ENCODE peak calls at places on chromosome 16, in five cellular contexts. One of them, this sample, is unnamed.

GRCh38 chr16:69763557-69763942 is 1.4 kb downstream of the WWP2 start:
- DNase-seq in cardiac fibroblast: no peak
- DNase-seq in lung: no peak
- DNase-seq in GM06990: no peak
- DNase-seq in foreskin keratinocyte: no peak
- DNase-seq in this sample: no peak

GRCh38 chr16:71927383-71927782 is 32.1 kb downstream of the IST1 start:
- DNase-seq in cardiac fibroblast: peak
- DNase-seq in lung: peak
- DNase-seq in GM06990: no peak
- DNase-seq in foreskin keratinocyte: peak
- DNase-seq in this sample: no peak

GRCh38 chr16:15949210-15950166 is at the start of gene ABCC1:
- DNase-seq in cardiac fibroblast: no peak
- DNase-seq in lung: no peak
- DNase-seq in GM06990: peak
- DNase-seq in foreskin keratinocyte: no peak
- DNase-seq in this sample: peak

GRCh38 chr16:85888405-85889331 is 10.3 kb upstream of the IRF8 start:
- DNase-seq in cardiac fibroblast: peak
- DNase-seq in lung: no peak
- DNase-seq in GM06990: peak
- DNase-seq in foreskin keratinocyte: peak
- DNase-seq in this sample: peak

GRCh38 chr16:11323551-11324336 is 21.5 kb upstream of the RMI2 start:
- DNase-seq in cardiac fibroblast: no peak
- DNase-seq in lung: no peak
- DNase-seq in GM06990: no peak
- DNase-seq in foreskin keratinocyte: no peak
- DNase-seq in this sample: no peak

GRCh38 chr16:24734382-24734781 is 4.9 kb downstream of the TNRC6A start:
- DNase-seq in cardiac fibroblast: no peak
- DNase-seq in lung: no peak
- DNase-seq in GM06990: peak
- DNase-seq in foreskin keratinocyte: no peak
- DNase-seq in this sample: peak

GRCh38 chr16:30352488-30353401 is 2.4 kb downstream of the CD2BP2 start:
- DNase-seq in cardiac fibroblast: no peak
- DNase-seq in lung: no peak
- DNase-seq in GM06990: no peak
- DNase-seq in foreskin keratinocyte: no peak
- DNase-seq in this sample: no peak

GRCh38 chr16:80459331-80459777 is 81.4 kb upstream of the DYNLRB2 start:
- DNase-seq in cardiac fibroblast: no peak
- DNase-seq in lung: no peak
- DNase-seq in GM06990: no peak
- DNase-seq in foreskin keratinocyte: no peak
- DNase-seq in this sample: no peak

GRCh38 chr16:71712501-71712900 is 12.0 kb downstream of the PHLPP2 start:
- DNase-seq in cardiac fibroblast: no peak
- DNase-seq in lung: no peak
- DNase-seq in GM06990: no peak
- DNase-seq in foreskin keratinocyte: no peak
- DNase-seq in this sample: no peak

GRCh38 chr16:4064950-4065352 is 51.3 kb downstream of the ADCY9 start:
- DNase-seq in cardiac fibroblast: no peak
- DNase-seq in lung: no peak
- DNase-seq in GM06990: no peak
- DNase-seq in foreskin keratinocyte: no peak
- DNase-seq in this sample: no peak

GRCh38 chr16:73186752-73187151 is 138.8 kb upstream of the ZFHX3 start:
- DNase-seq in cardiac fibroblast: no peak
- DNase-seq in lung: no peak
- DNase-seq in GM06990: no peak
- DNase-seq in foreskin keratinocyte: no peak
- DNase-seq in this sample: no peak

GRCh38 chr16:53912155-53912554 is 208.2 kb downstream of the FTO start:
- DNase-seq in cardiac fibroblast: no peak
- DNase-seq in lung: no peak
- DNase-seq in GM06990: no peak
- DNase-seq in foreskin keratinocyte: peak
- DNase-seq in this sample: peak

GRCh38 chr16:85860413-85861094 is 38.4 kb upstream of the IRF8 start:
- DNase-seq in cardiac fibroblast: no peak
- DNase-seq in lung: no peak
- DNase-seq in GM06990: no peak
- DNase-seq in foreskin keratinocyte: no peak
- DNase-seq in this sample: peak

GRCh38 chr16:27229891-27230470 is 26.7 kb downstream of the KDM8 start:
- DNase-seq in cardiac fibroblast: no peak
- DNase-seq in lung: no peak
- DNase-seq in GM06990: no peak
- DNase-seq in foreskin keratinocyte: no peak
- DNase-seq in this sample: no peak

GRCh38 chr16:35152067-35152627 is 1692.7 kb downstream of the TP53TG3F start:
- DNase-seq in cardiac fibroblast: no peak
- DNase-seq in lung: no peak
- DNase-seq in GM06990: no peak
- DNase-seq in foreskin keratinocyte: no peak
- DNase-seq in this sample: no peak

GRCh38 chr16:8864480-8864879 is 4.3 kb downstream of the CARHSP1 start:
- DNase-seq in cardiac fibroblast: no peak
- DNase-seq in lung: no peak
- DNase-seq in GM06990: no peak
- DNase-seq in foreskin keratinocyte: no peak
- DNase-seq in this sample: no peak

GRCh38 chr16:66928702-66929388 is 3.5 kb upstream of the RRAD start:
- DNase-seq in cardiac fibroblast: peak
- DNase-seq in lung: no peak
- DNase-seq in GM06990: no peak
- DNase-seq in foreskin keratinocyte: no peak
- DNase-seq in this sample: no peak

GRCh38 chr16:55433030-55433429 is 46.0 kb upstream of the MMP2 start:
- DNase-seq in cardiac fibroblast: no peak
- DNase-seq in lung: no peak
- DNase-seq in GM06990: no peak
- DNase-seq in foreskin keratinocyte: no peak
- DNase-seq in this sample: no peak

GRCh38 chr16:87041286-87041685 is 275.9 kb downstream of the C16orf95 start:
- DNase-seq in cardiac fibroblast: no peak
- DNase-seq in lung: no peak
- DNase-seq in GM06990: no peak
- DNase-seq in foreskin keratinocyte: no peak
- DNase-seq in this sample: no peak

GRCh38 chr16:56558024-56558747 is 6.7 kb upstream of the MT4 start:
- DNase-seq in cardiac fibroblast: peak
- DNase-seq in lung: no peak
- DNase-seq in GM06990: no peak
- DNase-seq in foreskin keratinocyte: peak
- DNase-seq in this sample: no peak

GRCh38 chr16:74556375-74556922 is 50.5 kb downstream of the GLG1 start:
- DNase-seq in cardiac fibroblast: peak
- DNase-seq in lung: no peak
- DNase-seq in GM06990: no peak
- DNase-seq in foreskin keratinocyte: no peak
- DNase-seq in this sample: no peak

GRCh38 chr16:48862087-48862532 is 252.1 kb upstream of the N4BP1 start:
- DNase-seq in cardiac fibroblast: no peak
- DNase-seq in lung: no peak
- DNase-seq in GM06990: no peak
- DNase-seq in foreskin keratinocyte: peak
- DNase-seq in this sample: no peak

GRCh38 chr16:2816751-2817495 is at the start of gene PRSS21:
- DNase-seq in cardiac fibroblast: no peak
- DNase-seq in lung: no peak
- DNase-seq in GM06990: peak
- DNase-seq in foreskin keratinocyte: no peak
- DNase-seq in this sample: no peak

GRCh38 chr16:55828680-55829079 is 4.2 kb downstream of the CES1 start:
- DNase-seq in cardiac fibroblast: no peak
- DNase-seq in lung: no peak
- DNase-seq in GM06990: no peak
- DNase-seq in foreskin keratinocyte: no peak
- DNase-seq in this sample: no peak

GRCh38 chr16:16025214-16025968 is 76.0 kb downstream of the ABCC1 start:
- DNase-seq in cardiac fibroblast: peak
- DNase-seq in lung: no peak
- DNase-seq in GM06990: peak
- DNase-seq in foreskin keratinocyte: no peak
- DNase-seq in this sample: peak

GRCh38 chr16:15031179-15031578 is 24.7 kb downstream of the NTAN1 start:
- DNase-seq in cardiac fibroblast: no peak
- DNase-seq in lung: no peak
- DNase-seq in GM06990: no peak
- DNase-seq in foreskin keratinocyte: no peak
- DNase-seq in this sample: no peak

GRCh38 chr16:1713933-1714332 is 7.9 kb downstream of the MAPK8IP3 start:
- DNase-seq in cardiac fibroblast: no peak
- DNase-seq in lung: no peak
- DNase-seq in GM06990: peak
- DNase-seq in foreskin keratinocyte: no peak
- DNase-seq in this sample: peak

GRCh38 chr16:21088143-21088542 is 62.5 kb downstream of the DNAH3 start:
- DNase-seq in cardiac fibroblast: no peak
- DNase-seq in lung: no peak
- DNase-seq in GM06990: no peak
- DNase-seq in foreskin keratinocyte: no peak
- DNase-seq in this sample: no peak

GRCh38 chr16:80954985-80955384 is 51.7 kb downstream of the CMC2 start:
- DNase-seq in cardiac fibroblast: no peak
- DNase-seq in lung: no peak
- DNase-seq in GM06990: no peak
- DNase-seq in foreskin keratinocyte: peak
- DNase-seq in this sample: no peak

GRCh38 chr16:52993179-52993578 is 59.5 kb downstream of the CHD9NB start:
- DNase-seq in cardiac fibroblast: no peak
- DNase-seq in lung: no peak
- DNase-seq in GM06990: no peak
- DNase-seq in foreskin keratinocyte: no peak
- DNase-seq in this sample: no peak

GRCh38 chr16:85917959-85918358 is 19.0 kb downstream of the IRF8 start:
- DNase-seq in cardiac fibroblast: no peak
- DNase-seq in lung: no peak
- DNase-seq in GM06990: no peak
- DNase-seq in foreskin keratinocyte: no peak
- DNase-seq in this sample: no peak

GRCh38 chr16:22660441-22661160 is 149.9 kb downstream of the NPIPB5 start:
- DNase-seq in cardiac fibroblast: no peak
- DNase-seq in lung: no peak
- DNase-seq in GM06990: no peak
- DNase-seq in foreskin keratinocyte: no peak
- DNase-seq in this sample: no peak

GRCh38 chr16:80968386-80969113 is 38.1 kb downstream of the CMC2 start:
- DNase-seq in cardiac fibroblast: peak
- DNase-seq in lung: no peak
- DNase-seq in GM06990: no peak
- DNase-seq in foreskin keratinocyte: no peak
- DNase-seq in this sample: no peak

GRCh38 chr16:11258553-11259287 is 2.7 kb upstream of the SOCS1 start:
- DNase-seq in cardiac fibroblast: peak
- DNase-seq in lung: peak
- DNase-seq in GM06990: peak
- DNase-seq in foreskin keratinocyte: no peak
- DNase-seq in this sample: peak

GRCh38 chr16:71895679-71896385 is 501 bp downstream of the IST1 start:
- DNase-seq in cardiac fibroblast: peak
- DNase-seq in lung: peak
- DNase-seq in GM06990: no peak
- DNase-seq in foreskin keratinocyte: peak
- DNase-seq in this sample: peak

GRCh38 chr16:53816211-53816610 is 112.3 kb downstream of the FTO start:
- DNase-seq in cardiac fibroblast: peak
- DNase-seq in lung: no peak
- DNase-seq in GM06990: no peak
- DNase-seq in foreskin keratinocyte: peak
- DNase-seq in this sample: no peak

DNA sequence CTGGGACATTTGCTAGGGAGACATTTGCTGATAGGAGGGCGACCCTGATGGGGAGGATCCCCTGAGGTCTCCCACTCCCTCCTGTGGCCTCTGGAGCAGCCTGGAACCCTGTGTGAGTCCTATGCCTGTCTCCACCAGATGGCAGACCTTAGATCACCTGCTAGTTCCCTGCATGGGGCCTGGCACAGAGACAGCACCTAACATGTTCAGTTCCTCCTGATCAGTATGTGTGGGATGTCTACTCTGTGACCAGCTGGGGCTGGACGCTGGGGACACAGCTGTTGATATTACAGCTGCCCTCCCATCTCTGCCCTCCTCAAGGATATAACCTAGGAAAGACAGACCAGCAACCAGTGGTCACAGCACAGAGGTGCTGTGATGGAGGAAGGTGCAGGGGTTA is 1.1 kb upstream of the ADCY7 start:
- DNase-seq in cardiac fibroblast: no peak
- DNase-seq in lung: no peak
- DNase-seq in GM06990: peak
- DNase-seq in foreskin keratinocyte: no peak
- DNase-seq in this sample: no peak
- TF ChIP-seq CTCF in cardiac fibroblast: no peak
- TF ChIP-seq CTCF in lung: no peak
- TF ChIP-seq CTCF in GM06990: peak
- TF ChIP-seq CTCF in foreskin keratinocyte: peak
- TF ChIP-seq CTCF in this sample: peak

DNA sequence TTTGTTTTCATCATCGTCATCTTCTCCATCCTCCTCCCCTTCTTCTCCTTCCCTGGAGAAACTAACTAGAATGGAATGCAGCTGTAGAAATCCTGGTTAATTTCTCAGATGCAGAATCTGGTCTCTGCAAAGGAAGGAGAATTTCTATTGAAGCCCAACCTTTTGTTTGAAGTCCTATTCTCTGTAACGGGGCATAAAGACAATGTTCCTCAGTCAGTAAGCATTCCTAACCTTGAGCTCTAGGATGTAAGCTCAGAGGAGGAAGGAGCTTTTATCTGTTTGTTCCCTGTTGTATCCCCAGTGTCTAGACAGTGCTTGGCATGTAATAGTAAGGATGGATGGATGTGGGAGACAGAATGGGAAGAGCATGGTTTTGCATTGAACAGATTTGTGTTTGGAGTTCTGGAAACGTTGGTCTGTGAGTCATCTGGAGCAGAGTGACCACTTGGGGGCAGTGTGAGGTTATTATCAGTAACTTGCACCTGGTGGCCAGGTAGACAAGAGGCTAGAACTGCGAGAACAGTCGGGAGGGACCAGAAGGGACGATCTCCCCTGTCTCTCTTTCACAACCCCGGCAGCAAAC is 363.7 kb downstream of the SNX29 start:
- DNase-seq in cardiac fibroblast: peak
- DNase-seq in lung: peak
- DNase-seq in GM06990: no peak
- DNase-seq in foreskin keratinocyte: no peak
- DNase-seq in this sample: peak
- TF ChIP-seq CTCF in cardiac fibroblast: peak
- TF ChIP-seq CTCF in lung: no peak
- TF ChIP-seq CTCF in GM06990: peak
- TF ChIP-seq CTCF in foreskin keratinocyte: peak
- TF ChIP-seq CTCF in this sample: peak

GRCh38 chr16:78768226-78768625 is 668.8 kb downstream of the WWOX start:
- DNase-seq in cardiac fibroblast: no peak
- DNase-seq in lung: no peak
- DNase-seq in GM06990: no peak
- DNase-seq in foreskin keratinocyte: no peak
- DNase-seq in this sample: no peak
- TF ChIP-seq CTCF in cardiac fibroblast: no peak
- TF ChIP-seq CTCF in lung: no peak
- TF ChIP-seq CTCF in GM06990: no peak
- TF ChIP-seq CTCF in foreskin keratinocyte: no peak
- TF ChIP-seq CTCF in this sample: no peak

GRCh38 chr16:75566889-75567255 is 693 bp downstream of the GABARAPL2 start:
- DNase-seq in cardiac fibroblast: peak
- DNase-seq in lung: no peak
- DNase-seq in GM06990: peak
- DNase-seq in foreskin keratinocyte: no peak
- DNase-seq in this sample: no peak
- TF ChIP-seq CTCF in cardiac fibroblast: no peak
- TF ChIP-seq CTCF in lung: no peak
- TF ChIP-seq CTCF in GM06990: no peak
- TF ChIP-seq CTCF in foreskin keratinocyte: no peak
- TF ChIP-seq CTCF in this sample: no peak